ENCODE peak calls at places on chromosomes 6 and 20, in eight cellular contexts. One of them, this sample, is unnamed.

GRCh38 chr20:57680934-57681914 is 28.6 kb downstream of the PMEPA1 start:
- DNase-seq in upper lobe of left lung: peak; percentile 47
- DNase-seq in SJSA1: no peak
- DNase-seq in HepG2: no peak
- DNase-seq in Panc1: no peak
- DNase-seq in esophagus squamous epithelium: no peak
- DNase-seq in AG04450: no peak
- DNase-seq in prostate gland: no peak
- DNase-seq in this sample: no peak

GRCh38 chr20:18705490-18705889 is 108.1 kb upstream of the SCP2D1 start:
- DNase-seq in upper lobe of left lung: no peak
- DNase-seq in SJSA1: peak; percentile 44
- DNase-seq in HepG2: no peak
- DNase-seq in Panc1: no peak
- DNase-seq in esophagus squamous epithelium: no peak
- DNase-seq in AG04450: peak; percentile 83
- DNase-seq in prostate gland: no peak
- DNase-seq in this sample: no peak

GRCh38 chr6:105363100-105363754 is 39.7 kb downstream of the PREP start:
- DNase-seq in upper lobe of left lung: no peak
- DNase-seq in SJSA1: peak; percentile 26
- DNase-seq in HepG2: no peak
- DNase-seq in Panc1: no peak
- DNase-seq in esophagus squamous epithelium: no peak
- DNase-seq in AG04450: no peak
- DNase-seq in prostate gland: no peak
- DNase-seq in this sample: no peak

GRCh38 chr6:15460110-15460727 is 202.6 kb downstream of the DTNBP1 start:
- DNase-seq in upper lobe of left lung: no peak
- DNase-seq in SJSA1: no peak
- DNase-seq in HepG2: no peak
- DNase-seq in Panc1: no peak
- DNase-seq in esophagus squamous epithelium: no peak
- DNase-seq in AG04450: no peak
- DNase-seq in prostate gland: no peak
- DNase-seq in this sample: no peak

GRCh38 chr6:90227693-90228092 is 69.0 kb downstream of the BACH2 start:
- DNase-seq in upper lobe of left lung: no peak
- DNase-seq in SJSA1: no peak
- DNase-seq in HepG2: no peak
- DNase-seq in Panc1: no peak
- DNase-seq in esophagus squamous epithelium: no peak
- DNase-seq in AG04450: no peak
- DNase-seq in prostate gland: no peak
- DNase-seq in this sample: no peak

GRCh38 chr20:25017257-25017803 is 24.8 kb upstream of the APMAP start:
- DNase-seq in upper lobe of left lung: no peak
- DNase-seq in SJSA1: no peak
- DNase-seq in HepG2: peak; percentile 64
- DNase-seq in Panc1: no peak
- DNase-seq in esophagus squamous epithelium: no peak
- DNase-seq in AG04450: no peak
- DNase-seq in prostate gland: peak; percentile 98
- DNase-seq in this sample: no peak

GRCh38 chr6:31158863-31159855 is 770 bp downstream of the TCF19 start:
- DNase-seq in upper lobe of left lung: peak; percentile 72
- DNase-seq in SJSA1: no peak
- DNase-seq in HepG2: peak; percentile 31
- DNase-seq in Panc1: no peak
- DNase-seq in esophagus squamous epithelium: no peak
- DNase-seq in AG04450: no peak
- DNase-seq in prostate gland: no peak
- DNase-seq in this sample: no peak

GRCh38 chr6:141041596-141042087 is 1091.1 kb upstream of the GJE1 start:
- DNase-seq in upper lobe of left lung: peak; percentile 63
- DNase-seq in SJSA1: no peak
- DNase-seq in HepG2: no peak
- DNase-seq in Panc1: no peak
- DNase-seq in esophagus squamous epithelium: no peak
- DNase-seq in AG04450: no peak
- DNase-seq in prostate gland: no peak
- DNase-seq in this sample: no peak

GRCh38 chr6:44338228-44339122 is 4.0 kb upstream of the SPATS1 start:
- DNase-seq in upper lobe of left lung: no peak
- DNase-seq in SJSA1: peak; percentile 57
- DNase-seq in HepG2: peak; percentile 72
- DNase-seq in Panc1: peak; percentile 66
- DNase-seq in esophagus squamous epithelium: no peak
- DNase-seq in AG04450: peak; percentile 20
- DNase-seq in prostate gland: peak; percentile 62
- DNase-seq in this sample: no peak

GRCh38 chr6:116251568-116252384 is 2.1 kb downstream of the TSPYL4 start:
- DNase-seq in upper lobe of left lung: no peak
- DNase-seq in SJSA1: peak; percentile 79
- DNase-seq in HepG2: no peak
- DNase-seq in Panc1: no peak
- DNase-seq in esophagus squamous epithelium: no peak
- DNase-seq in AG04450: no peak
- DNase-seq in prostate gland: no peak
- DNase-seq in this sample: no peak

DNA sequence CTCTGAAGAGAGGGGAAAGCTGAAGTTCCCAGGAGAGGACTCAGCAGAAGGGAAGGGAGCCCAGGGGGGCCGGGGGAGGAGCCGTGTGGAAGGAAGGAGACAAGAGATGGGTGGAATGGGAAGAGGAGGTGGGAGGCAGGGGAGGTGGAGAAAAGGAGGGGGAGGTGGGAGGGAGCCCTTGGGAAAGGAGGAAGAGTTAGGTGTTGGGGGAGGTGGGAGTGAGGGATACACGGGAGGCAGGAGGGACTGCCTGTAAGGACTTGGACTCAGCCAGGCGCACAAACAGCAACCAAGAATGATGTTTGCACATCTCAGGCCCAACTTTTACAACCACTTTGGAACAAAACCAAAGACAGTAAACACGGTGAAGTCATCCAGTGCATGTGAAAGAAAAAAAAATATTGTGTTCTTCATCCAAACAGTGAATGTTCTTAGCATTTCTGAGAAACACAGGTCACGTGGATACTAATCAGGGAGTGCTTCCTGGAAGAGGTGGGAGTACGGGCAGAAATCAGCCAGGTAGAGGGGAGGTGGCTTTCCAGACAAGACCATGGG is 17.4 kb upstream of the LSM14B start:
- DNase-seq in upper lobe of left lung: no peak
- DNase-seq in SJSA1: no peak
- DNase-seq in HepG2: no peak
- DNase-seq in Panc1: no peak
- DNase-seq in esophagus squamous epithelium: no peak
- DNase-seq in AG04450: no peak
- DNase-seq in prostate gland: peak; percentile 53
- DNase-seq in this sample: no peak
- H3K9me3 ChIP-seq in upper lobe of left lung: peaks cover 30% of the 10 kb centered on the region
- H3K9me3 ChIP-seq in SJSA1: peaks cover 17% of the 10 kb centered on the region
- H3K9me3 ChIP-seq in HepG2: peaks cover 29% of the 10 kb centered on the region
- H3K9me3 ChIP-seq in Panc1: no peaks in the 10 kb centered on the region
- H3K9me3 ChIP-seq in esophagus squamous epithelium: peaks cover 47% of the 10 kb centered on the region
- H3K9me3 ChIP-seq in AG04450: peaks cover 80% of the 10 kb centered on the region
- H3K9me3 ChIP-seq in prostate gland: no peaks in the 10 kb centered on the region
- H3K9me3 ChIP-seq in this sample: peaks cover 36% of the 10 kb centered on the region

GRCh38 chr6:127517698-127518097 is 1.4 kb downstream of the MTCL3 start:
- DNase-seq in upper lobe of left lung: no peak
- DNase-seq in SJSA1: no peak
- DNase-seq in HepG2: no peak
- DNase-seq in Panc1: no peak
- DNase-seq in esophagus squamous epithelium: no peak
- DNase-seq in AG04450: no peak
- DNase-seq in prostate gland: no peak
- DNase-seq in this sample: no peak
- H3K4me3 ChIP-seq in upper lobe of left lung: no peak overlapping the region
- H3K4me3 ChIP-seq in SJSA1: peak overlapping the region; percentile 42
- H3K4me3 ChIP-seq in HepG2: no peak overlapping the region
- H3K4me3 ChIP-seq in Panc1: peak overlapping the region; percentile 26
- H3K4me3 ChIP-seq in esophagus squamous epithelium: no peak overlapping the region
- H3K4me3 ChIP-seq in AG04450: peak overlapping the region; percentile 58
- H3K4me3 ChIP-seq in prostate gland: no peak overlapping the region
- H3K4me3 ChIP-seq in this sample: no peak overlapping the region

GRCh38 chr6:139430897-139431601 is 56.6 kb upstream of the CITED2 start:
- DNase-seq in upper lobe of left lung: no peak
- DNase-seq in SJSA1: no peak
- DNase-seq in HepG2: no peak
- DNase-seq in Panc1: no peak
- DNase-seq in esophagus squamous epithelium: no peak
- DNase-seq in AG04450: no peak
- DNase-seq in prostate gland: no peak
- DNase-seq in this sample: no peak

GRCh38 chr6:139431602-139431956 is 57.1 kb upstream of the CITED2 start:
- DNase-seq in upper lobe of left lung: no peak
- DNase-seq in SJSA1: no peak
- DNase-seq in HepG2: no peak
- DNase-seq in Panc1: no peak
- DNase-seq in esophagus squamous epithelium: no peak
- DNase-seq in AG04450: no peak
- DNase-seq in prostate gland: no peak
- DNase-seq in this sample: no peak

GRCh38 chr6:139427199-139427598 is 52.8 kb upstream of the CITED2 start:
- DNase-seq in upper lobe of left lung: no peak
- DNase-seq in SJSA1: no peak
- DNase-seq in HepG2: no peak
- DNase-seq in Panc1: no peak
- DNase-seq in esophagus squamous epithelium: no peak
- DNase-seq in AG04450: no peak
- DNase-seq in prostate gland: no peak
- DNase-seq in this sample: no peak

GRCh38 chr6:139426795-139427194 is 52.3 kb upstream of the CITED2 start:
- DNase-seq in upper lobe of left lung: no peak
- DNase-seq in SJSA1: no peak
- DNase-seq in HepG2: no peak
- DNase-seq in Panc1: no peak
- DNase-seq in esophagus squamous epithelium: no peak
- DNase-seq in AG04450: no peak
- DNase-seq in prostate gland: no peak
- DNase-seq in this sample: no peak

DNA sequence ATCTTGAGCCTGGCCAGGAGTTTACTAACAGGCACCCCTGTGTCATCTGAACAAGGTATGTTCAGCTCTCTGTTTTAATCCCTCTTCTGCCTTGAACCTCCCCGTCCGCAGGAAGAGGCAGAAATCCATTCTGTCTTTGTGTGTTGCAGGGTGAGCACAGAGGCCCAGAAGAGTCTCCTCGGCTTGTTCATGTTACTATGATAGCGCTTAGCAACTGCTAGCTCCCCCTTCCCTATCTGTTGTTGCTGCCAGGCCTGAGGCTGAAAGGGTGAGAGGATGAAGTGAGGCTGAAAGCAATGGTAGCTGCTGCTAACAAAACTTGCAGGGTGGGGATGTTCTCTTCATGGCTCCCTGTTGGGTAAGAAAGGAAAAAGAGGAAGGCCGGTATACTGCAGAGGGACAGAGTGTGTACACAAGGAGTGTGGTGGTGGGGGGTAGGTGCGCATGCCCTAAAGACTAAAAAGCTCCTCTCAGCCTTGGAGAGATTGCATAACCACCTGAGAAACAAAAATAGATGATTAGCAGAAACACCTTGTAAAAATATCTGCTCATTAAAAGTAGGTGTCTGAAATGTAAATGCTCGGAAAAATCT is 55.2 kb upstream of the CITED2 start:
- DNase-seq in upper lobe of left lung: no peak
- DNase-seq in SJSA1: no peak
- DNase-seq in HepG2: no peak
- DNase-seq in Panc1: no peak
- DNase-seq in esophagus squamous epithelium: no peak
- DNase-seq in AG04450: no peak
- DNase-seq in prostate gland: no peak
- DNase-seq in this sample: no peak
- H3K9me3 ChIP-seq in upper lobe of left lung: no peaks in the 10 kb centered on the region
- H3K9me3 ChIP-seq in SJSA1: no peaks in the 10 kb centered on the region
- H3K9me3 ChIP-seq in HepG2: peaks cover 8% of the 10 kb centered on the region
- H3K9me3 ChIP-seq in Panc1: no peaks in the 10 kb centered on the region
- H3K9me3 ChIP-seq in esophagus squamous epithelium: no peaks in the 10 kb centered on the region
- H3K9me3 ChIP-seq in AG04450: no peaks in the 10 kb centered on the region
- H3K9me3 ChIP-seq in prostate gland: no peaks in the 10 kb centered on the region
- H3K9me3 ChIP-seq in this sample: no peaks in the 10 kb centered on the region

GRCh38 chr20:842547-842940 is 9.0 kb downstream of the FAM110A start:
- DNase-seq in upper lobe of left lung: no peak
- DNase-seq in SJSA1: no peak
- DNase-seq in HepG2: no peak
- DNase-seq in Panc1: no peak
- DNase-seq in esophagus squamous epithelium: no peak
- DNase-seq in AG04450: no peak
- DNase-seq in prostate gland: no peak
- DNase-seq in this sample: no peak

GRCh38 chr20:843908-844307 is 10.4 kb downstream of the FAM110A start:
- DNase-seq in upper lobe of left lung: no peak
- DNase-seq in SJSA1: no peak
- DNase-seq in HepG2: no peak
- DNase-seq in Panc1: no peak
- DNase-seq in esophagus squamous epithelium: no peak
- DNase-seq in AG04450: no peak
- DNase-seq in prostate gland: peak; percentile 21
- DNase-seq in this sample: no peak

GRCh38 chr20:845226-845868 is 11.8 kb downstream of the FAM110A start:
- DNase-seq in upper lobe of left lung: peak; percentile 84
- DNase-seq in SJSA1: no peak
- DNase-seq in HepG2: no peak
- DNase-seq in Panc1: no peak
- DNase-seq in esophagus squamous epithelium: no peak
- DNase-seq in AG04450: no peak
- DNase-seq in prostate gland: no peak
- DNase-seq in this sample: no peak

GRCh38 chr20:845967-846893 is 12.7 kb downstream of the FAM110A start:
- DNase-seq in upper lobe of left lung: no peak
- DNase-seq in SJSA1: no peak
- DNase-seq in HepG2: no peak
- DNase-seq in Panc1: no peak
- DNase-seq in esophagus squamous epithelium: no peak
- DNase-seq in AG04450: no peak
- DNase-seq in prostate gland: no peak
- DNase-seq in this sample: no peak

DNA sequence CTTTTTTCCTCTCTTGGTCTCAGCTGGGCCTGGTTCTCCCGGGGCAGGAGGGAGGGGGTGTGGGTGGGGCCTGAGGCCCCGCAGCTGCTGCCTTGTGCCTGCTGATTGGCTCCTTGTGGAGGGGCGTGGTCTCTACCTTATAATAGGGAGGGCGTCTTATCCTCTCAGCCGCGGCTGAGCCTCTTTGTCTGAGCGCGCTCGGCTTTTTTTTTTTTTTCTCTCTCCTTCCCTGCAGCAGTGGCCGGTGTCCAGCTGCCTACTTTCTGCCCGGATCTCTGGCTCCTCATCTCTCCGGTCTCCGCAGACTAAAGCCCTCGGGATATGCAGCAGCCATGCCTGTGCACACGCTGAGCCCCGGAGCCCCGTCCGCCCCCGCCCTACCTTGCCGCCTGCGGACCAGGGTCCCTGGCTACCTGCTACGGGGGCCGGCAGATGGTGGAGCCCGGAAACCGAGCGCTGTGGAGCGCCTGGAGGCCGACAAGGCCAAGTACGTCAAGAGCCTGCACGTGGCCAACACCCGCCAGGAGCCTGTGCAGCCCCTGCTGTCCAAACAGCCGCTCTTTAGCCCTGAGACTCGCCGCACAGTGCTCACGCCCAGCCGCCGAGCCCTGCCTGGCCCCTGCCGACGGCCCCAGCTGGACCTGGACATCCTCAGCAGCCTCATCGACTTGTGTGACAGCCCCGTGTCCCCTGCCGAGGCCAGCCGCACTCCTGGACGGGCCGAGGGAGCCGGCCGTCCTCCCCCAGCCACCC is 11.1 kb downstream of the FAM110A start:
- DNase-seq in upper lobe of left lung: peak; percentile 92
- DNase-seq in SJSA1: peak; percentile 53
- DNase-seq in HepG2: peak; percentile 58
- DNase-seq in Panc1: no peak
- DNase-seq in esophagus squamous epithelium: peak; percentile 65
- DNase-seq in AG04450: peak; percentile 67
- DNase-seq in prostate gland: peak; percentile 96
- DNase-seq in this sample: peak; percentile 80
- H3K4me3 ChIP-seq in upper lobe of left lung: no peak overlapping the region
- H3K4me3 ChIP-seq in SJSA1: no peak overlapping the region
- H3K4me3 ChIP-seq in HepG2: no peak overlapping the region
- H3K4me3 ChIP-seq in Panc1: peak overlapping the region; percentile 8
- H3K4me3 ChIP-seq in esophagus squamous epithelium: peak overlapping the region; percentile 25
- H3K4me3 ChIP-seq in AG04450: peak overlapping the region; percentile 58
- H3K4me3 ChIP-seq in prostate gland: peak overlapping the region; percentile 26
- H3K4me3 ChIP-seq in this sample: peak overlapping the region; percentile 66

This sample was measured in thoracic aorta.